ENCODE peak calls at places on chromosomes 1 and 21, in eight cellular contexts. One of them, this sample, is unnamed. For H3K27me3, the result is how much of the 10 kb centered on the place peaks cover.

GRCh38 chr1:183926978-183927377 is 110.5 kb downstream of the COLGALT2 start:
- DNase-seq in neural progenitor cell: no peak
- DNase-seq in suprapubic skin: no peak
- DNase-seq in left ventricle myocardium inferior: no peak
- DNase-seq in transverse colon: no peak
- DNase-seq in heart left ventricle: no peak
- DNase-seq in Peyer's patch: no peak
- DNase-seq in IMR-90: peak
- DNase-seq in this sample: no peak

GRCh38 chr1:84143796-84144565 is at the start of gene PRKACB:
- DNase-seq in neural progenitor cell: no peak
- DNase-seq in suprapubic skin: no peak
- DNase-seq in left ventricle myocardium inferior: no peak
- DNase-seq in transverse colon: no peak
- DNase-seq in heart left ventricle: no peak
- DNase-seq in Peyer's patch: no peak
- DNase-seq in IMR-90: peak
- DNase-seq in this sample: no peak

GRCh38 chr1:26278835-26279597 is 870 bp upstream of the SH3BGRL3 start:
- DNase-seq in neural progenitor cell: peak
- DNase-seq in suprapubic skin: peak
- DNase-seq in left ventricle myocardium inferior: no peak
- DNase-seq in transverse colon: peak
- DNase-seq in heart left ventricle: no peak
- DNase-seq in Peyer's patch: peak
- DNase-seq in IMR-90: peak
- DNase-seq in this sample: no peak

GRCh38 chr21:24514081-24514733 is 1093.1 kb downstream of the MRPL39 start:
- DNase-seq in neural progenitor cell: no peak
- DNase-seq in suprapubic skin: no peak
- DNase-seq in left ventricle myocardium inferior: no peak
- DNase-seq in transverse colon: no peak
- DNase-seq in heart left ventricle: no peak
- DNase-seq in Peyer's patch: no peak
- DNase-seq in IMR-90: peak
- DNase-seq in this sample: no peak

GRCh38 chr1:220717800-220718640 is 27.9 kb downstream of the C1orf115 start:
- DNase-seq in neural progenitor cell: no peak
- DNase-seq in suprapubic skin: no peak
- DNase-seq in left ventricle myocardium inferior: no peak
- DNase-seq in transverse colon: no peak
- DNase-seq in heart left ventricle: no peak
- DNase-seq in Peyer's patch: no peak
- DNase-seq in IMR-90: no peak
- DNase-seq in this sample: no peak

GRCh38 chr1:65904681-65905083 is 112.0 kb downstream of the PDE4B start:
- DNase-seq in neural progenitor cell: no peak
- DNase-seq in suprapubic skin: no peak
- DNase-seq in left ventricle myocardium inferior: no peak
- DNase-seq in transverse colon: no peak
- DNase-seq in heart left ventricle: no peak
- DNase-seq in Peyer's patch: no peak
- DNase-seq in IMR-90: peak
- DNase-seq in this sample: no peak

GRCh38 chr1:99598738-99599411 is 47.0 kb upstream of the PALMD start:
- DNase-seq in neural progenitor cell: no peak
- DNase-seq in suprapubic skin: no peak
- DNase-seq in left ventricle myocardium inferior: peak
- DNase-seq in transverse colon: no peak
- DNase-seq in heart left ventricle: no peak
- DNase-seq in Peyer's patch: no peak
- DNase-seq in IMR-90: peak
- DNase-seq in this sample: no peak

GRCh38 chr1:116886532-116886931 is 23.2 kb upstream of the PTGFRN start:
- DNase-seq in neural progenitor cell: no peak
- DNase-seq in suprapubic skin: no peak
- DNase-seq in left ventricle myocardium inferior: no peak
- DNase-seq in transverse colon: no peak
- DNase-seq in heart left ventricle: no peak
- DNase-seq in Peyer's patch: no peak
- DNase-seq in IMR-90: peak
- DNase-seq in this sample: no peak

GRCh38 chr1:104467590-104467989 is 717.9 kb downstream of the AMY1C start:
- DNase-seq in neural progenitor cell: no peak
- DNase-seq in suprapubic skin: no peak
- DNase-seq in left ventricle myocardium inferior: no peak
- DNase-seq in transverse colon: no peak
- DNase-seq in heart left ventricle: no peak
- DNase-seq in Peyer's patch: no peak
- DNase-seq in IMR-90: no peak
- DNase-seq in this sample: no peak

GRCh38 chr1:157993179-157994080 is at the start of gene KIRREL1:
- DNase-seq in neural progenitor cell: peak
- DNase-seq in suprapubic skin: no peak
- DNase-seq in left ventricle myocardium inferior: peak
- DNase-seq in transverse colon: peak
- DNase-seq in heart left ventricle: peak
- DNase-seq in Peyer's patch: peak
- DNase-seq in IMR-90: peak
- DNase-seq in this sample: no peak

GRCh38 chr1:184416921-184417320 is 30.1 kb downstream of the C1orf21 start:
- DNase-seq in neural progenitor cell: peak
- DNase-seq in suprapubic skin: no peak
- DNase-seq in left ventricle myocardium inferior: no peak
- DNase-seq in transverse colon: no peak
- DNase-seq in heart left ventricle: no peak
- DNase-seq in Peyer's patch: no peak
- DNase-seq in IMR-90: no peak
- DNase-seq in this sample: no peak

GRCh38 chr1:168626326-168626725 is 49.9 kb downstream of the XCL1 start:
- DNase-seq in neural progenitor cell: no peak
- DNase-seq in suprapubic skin: no peak
- DNase-seq in left ventricle myocardium inferior: no peak
- DNase-seq in transverse colon: no peak
- DNase-seq in heart left ventricle: no peak
- DNase-seq in Peyer's patch: no peak
- DNase-seq in IMR-90: no peak
- DNase-seq in this sample: no peak

GRCh38 chr1:231493421-231494185 is 34.9 kb upstream of the TSNAX start:
- DNase-seq in neural progenitor cell: no peak
- DNase-seq in suprapubic skin: no peak
- DNase-seq in left ventricle myocardium inferior: no peak
- DNase-seq in transverse colon: no peak
- DNase-seq in heart left ventricle: no peak
- DNase-seq in Peyer's patch: no peak
- DNase-seq in IMR-90: peak
- DNase-seq in this sample: peak

GRCh38 chr21:42758721-42759593 is 105.5 kb downstream of the PDE9A start:
- DNase-seq in neural progenitor cell: no peak
- DNase-seq in suprapubic skin: no peak
- DNase-seq in left ventricle myocardium inferior: no peak
- DNase-seq in transverse colon: no peak
- DNase-seq in heart left ventricle: no peak
- DNase-seq in Peyer's patch: no peak
- DNase-seq in IMR-90: no peak
- DNase-seq in this sample: no peak

DNA sequence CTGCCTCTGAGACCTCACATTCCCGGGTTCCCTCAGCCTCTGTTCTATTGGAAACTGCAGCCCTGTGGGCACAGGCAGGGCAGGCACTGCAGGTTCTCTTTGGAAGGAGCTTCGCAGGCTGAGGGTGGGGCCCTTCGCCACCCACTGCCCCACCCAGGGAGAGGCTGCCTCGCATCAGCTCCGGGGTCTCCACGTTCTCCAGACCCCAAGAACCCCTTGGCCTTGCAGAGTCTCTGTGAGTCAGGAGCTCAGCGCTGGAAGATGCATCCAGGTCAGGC is 8.6 kb upstream of the C1orf159 start:
- DNase-seq in neural progenitor cell: no peak
- DNase-seq in suprapubic skin: no peak
- DNase-seq in left ventricle myocardium inferior: no peak
- DNase-seq in transverse colon: peak
- DNase-seq in heart left ventricle: no peak
- DNase-seq in Peyer's patch: no peak
- DNase-seq in IMR-90: no peak
- DNase-seq in this sample: no peak
- H3K27me3 ChIP-seq in neural progenitor cell: under half
- H3K27me3 ChIP-seq in suprapubic skin: under half
- H3K27me3 ChIP-seq in left ventricle myocardium inferior: under half
- H3K27me3 ChIP-seq in transverse colon: under half
- H3K27me3 ChIP-seq in heart left ventricle: under half
- H3K27me3 ChIP-seq in Peyer's patch: under half
- H3K27me3 ChIP-seq in IMR-90: under half
- H3K27me3 ChIP-seq in this sample: under half

GRCh38 chr21:44697811-44698734 is 1.1 kb downstream of the KRTAP10-12 start:
- DNase-seq in neural progenitor cell: peak
- DNase-seq in suprapubic skin: no peak
- DNase-seq in left ventricle myocardium inferior: no peak
- DNase-seq in transverse colon: no peak
- DNase-seq in heart left ventricle: no peak
- DNase-seq in Peyer's patch: no peak
- DNase-seq in IMR-90: no peak
- DNase-seq in this sample: no peak

GRCh38 chr21:44695176-44695575 is 1.8 kb upstream of the KRTAP10-12 start:
- DNase-seq in neural progenitor cell: no peak
- DNase-seq in suprapubic skin: no peak
- DNase-seq in left ventricle myocardium inferior: no peak
- DNase-seq in transverse colon: no peak
- DNase-seq in heart left ventricle: no peak
- DNase-seq in Peyer's patch: no peak
- DNase-seq in IMR-90: no peak
- DNase-seq in this sample: no peak

GRCh38 chr21:44694776-44695175 is 2.2 kb upstream of the KRTAP10-12 start:
- DNase-seq in neural progenitor cell: no peak
- DNase-seq in suprapubic skin: no peak
- DNase-seq in left ventricle myocardium inferior: no peak
- DNase-seq in transverse colon: no peak
- DNase-seq in heart left ventricle: no peak
- DNase-seq in Peyer's patch: no peak
- DNase-seq in IMR-90: no peak
- DNase-seq in this sample: no peak

GRCh38 chr21:44695641-44696040 is 1.3 kb upstream of the KRTAP10-12 start:
- DNase-seq in neural progenitor cell: no peak
- DNase-seq in suprapubic skin: no peak
- DNase-seq in left ventricle myocardium inferior: no peak
- DNase-seq in transverse colon: no peak
- DNase-seq in heart left ventricle: no peak
- DNase-seq in Peyer's patch: no peak
- DNase-seq in IMR-90: no peak
- DNase-seq in this sample: no peak

DNA sequence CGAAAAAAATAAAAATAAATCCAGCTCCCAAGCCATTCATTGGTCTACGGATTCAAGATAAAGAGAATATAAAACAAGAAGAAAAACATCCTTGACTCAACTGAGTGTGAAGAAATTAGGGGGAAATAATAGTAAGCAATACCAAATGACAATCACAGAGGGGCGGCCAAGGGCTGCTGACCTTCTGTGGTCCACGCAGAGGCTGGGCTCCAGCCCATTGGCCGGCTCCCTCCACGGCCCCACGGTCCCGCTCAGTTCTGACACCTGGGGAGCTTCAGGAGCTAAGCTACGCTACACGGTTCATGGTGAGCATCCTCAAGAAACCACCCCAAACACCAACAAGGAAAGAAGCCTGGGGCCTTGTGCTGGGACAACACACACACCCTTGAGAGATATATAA is 400 bp upstream of the KRTAP10-12 start:
- DNase-seq in neural progenitor cell: no peak
- DNase-seq in suprapubic skin: no peak
- DNase-seq in left ventricle myocardium inferior: no peak
- DNase-seq in transverse colon: no peak
- DNase-seq in heart left ventricle: no peak
- DNase-seq in Peyer's patch: no peak
- DNase-seq in IMR-90: no peak
- DNase-seq in this sample: no peak
- TF ChIP-seq CTCF in neural progenitor cell: no peak
- TF ChIP-seq CTCF in suprapubic skin: no peak
- TF ChIP-seq CTCF in left ventricle myocardium inferior: no peak
- TF ChIP-seq CTCF in transverse colon: no peak
- TF ChIP-seq CTCF in heart left ventricle: no peak
- TF ChIP-seq CTCF in Peyer's patch: no peak
- TF ChIP-seq CTCF in IMR-90: no peak
- TF ChIP-seq CTCF in this sample: no peak

DNA sequence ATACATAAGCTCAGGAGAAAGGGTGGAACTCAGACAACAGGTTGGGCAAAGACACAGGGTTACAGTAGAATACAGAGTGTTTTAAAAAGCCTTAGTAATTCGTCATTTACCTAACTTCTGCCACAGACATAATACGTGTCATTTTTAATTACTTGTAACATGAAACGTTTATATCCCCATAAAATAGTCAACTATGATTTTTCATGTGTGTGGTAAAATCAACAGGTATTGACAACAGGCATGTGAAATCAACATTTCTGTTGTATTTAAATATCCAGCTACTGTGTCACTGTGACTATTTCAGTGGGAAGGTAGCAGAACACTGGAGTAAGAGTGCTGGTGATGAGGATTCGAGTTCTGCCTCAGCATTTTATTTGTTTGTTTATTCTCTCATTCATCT is 5.7 kb downstream of the FAM163A start:
- DNase-seq in neural progenitor cell: no peak
- DNase-seq in suprapubic skin: no peak
- DNase-seq in left ventricle myocardium inferior: no peak
- DNase-seq in transverse colon: no peak
- DNase-seq in heart left ventricle: no peak
- DNase-seq in Peyer's patch: no peak
- DNase-seq in IMR-90: no peak
- DNase-seq in this sample: no peak
- H3K27me3 ChIP-seq in neural progenitor cell: half or more
- H3K27me3 ChIP-seq in suprapubic skin: under half
- H3K27me3 ChIP-seq in left ventricle myocardium inferior: under half
- H3K27me3 ChIP-seq in transverse colon: under half
- H3K27me3 ChIP-seq in heart left ventricle: under half
- H3K27me3 ChIP-seq in Peyer's patch: under half
- H3K27me3 ChIP-seq in IMR-90: under half
- H3K27me3 ChIP-seq in this sample: under half

DNA sequence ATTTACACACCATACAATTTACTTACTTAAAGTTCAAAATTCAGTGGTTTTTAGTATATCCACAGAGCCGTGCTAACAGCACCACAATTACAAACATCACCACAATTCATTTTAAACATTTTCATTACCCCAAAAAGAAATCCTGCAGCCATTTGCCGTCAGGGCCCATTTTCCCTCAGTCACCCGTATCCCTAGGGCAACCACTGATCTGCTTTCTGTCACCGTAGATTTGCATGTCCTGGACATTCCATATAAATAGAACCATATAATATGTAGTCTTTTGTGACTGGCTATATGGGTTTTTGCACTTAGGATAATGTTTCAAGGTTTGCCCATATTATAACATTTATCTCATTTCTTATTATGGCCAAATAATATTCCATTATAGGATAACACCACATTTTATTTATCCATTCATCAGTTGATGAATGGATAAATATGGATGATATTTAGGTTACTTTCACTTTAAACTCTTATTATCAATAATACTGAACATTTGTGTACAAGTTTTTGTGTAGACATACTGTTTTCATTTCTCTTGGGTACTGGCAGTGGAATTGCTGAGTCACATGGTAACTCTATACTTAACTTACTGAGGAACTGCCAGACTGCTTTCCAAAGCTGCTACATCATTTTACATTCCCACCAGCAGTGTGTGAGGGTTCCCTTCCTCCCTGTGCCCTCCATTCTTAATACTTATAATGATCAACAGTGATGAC is 68.9 kb downstream of the ST3GAL3 start:
- DNase-seq in neural progenitor cell: no peak
- DNase-seq in suprapubic skin: no peak
- DNase-seq in left ventricle myocardium inferior: no peak
- DNase-seq in transverse colon: no peak
- DNase-seq in heart left ventricle: no peak
- DNase-seq in Peyer's patch: no peak
- DNase-seq in IMR-90: peak
- DNase-seq in this sample: no peak
- TF ChIP-seq CTCF in neural progenitor cell: no peak
- TF ChIP-seq CTCF in suprapubic skin: no peak
- TF ChIP-seq CTCF in left ventricle myocardium inferior: peak
- TF ChIP-seq CTCF in transverse colon: no peak
- TF ChIP-seq CTCF in heart left ventricle: no peak
- TF ChIP-seq CTCF in Peyer's patch: no peak
- TF ChIP-seq CTCF in IMR-90: no peak
- TF ChIP-seq CTCF in this sample: no peak